ENCODE peak calls at places on chromosomes 4 and X, in six cellular contexts. C is CD8-positive, alpha-beta memory T cell; L is AG10803; B is amniotic epithelial cell; K is NCI-H345; P is posterior cingulate gyrus. S is an unnamed sample.
A peak's percentile ranks its signal among the peaks of the same experiment; 100 is the strongest.

GRCh38 chr4:72567821-72568620 is 1.0 kb downstream of the ADAMTS3 start:
- DNase-seq in C (no peak), L (peak; percentile 47), B (peak; percentile 86), K (peak; percentile 9), P (peak; percentile 52), S (no peak)

GRCh38 chr4:1463927-1464540 is 57.8 kb upstream of the NKX1-1 start:
- DNase-seq in C (no peak), L (no peak), B (no peak), K (no peak), P (no peak), S (no peak)

GRCh38 chr4:76733380-76733779 is 164.6 kb downstream of the SOWAHB start:
- DNase-seq in C (no peak), L (no peak), B (no peak), K (peak; percentile 95), P (no peak), S (no peak)

GRCh38 chrX:25968920-25969319 is 169.2 kb upstream of the MAGEB18 start:
- DNase-seq in C (no peak), L (peak; percentile 0), B (peak; percentile 7), K (no peak), P (no peak), S (no peak)

GRCh38 chr4:126991965-126992364 is 640.8 kb upstream of the INTU start:
- DNase-seq in C (no peak), L (peak; percentile 58), B (no peak), K (no peak), P (peak; percentile 6), S (no peak)

GRCh38 chr4:99817310-99817885 is 771 bp downstream of the DAPP1 start:
- DNase-seq in C (no peak), L (no peak), B (no peak), K (no peak), P (no peak), S (no peak)

GRCh38 chr4:153555730-153556440 is 89.7 kb downstream of the TMEM131L start:
- DNase-seq in C (no peak), L (peak; percentile 71), B (peak; percentile 66), K (no peak), P (no peak), S (no peak)

GRCh38 chr4:36267491-36268254 is 13.7 kb upstream of the DTHD1 start:
- DNase-seq in C (no peak), L (no peak), B (no peak), K (no peak), P (no peak), S (no peak)

GRCh38 chr4:123876122-123876521 is 479.5 kb downstream of the SPRY1 start:
- DNase-seq in C (no peak), L (no peak), B (no peak), K (no peak), P (no peak), S (no peak)

GRCh38 chr4:173146456-173146855 is 22.2 kb upstream of the GALNT7 start:
- DNase-seq in C (no peak), L (no peak), B (peak; percentile 63), K (no peak), P (no peak), S (no peak)

GRCh38 chr4:142463195-142463594 is 382.9 kb downstream of the INPP4B start:
- DNase-seq in C (no peak), L (no peak), B (peak; percentile 80), K (no peak), P (no peak), S (no peak)

GRCh38 chrX:136752796-136753195 is 27.9 kb downstream of the ARHGEF6 start:
- DNase-seq in C (no peak), L (peak; percentile 32), B (no peak), K (no peak), P (no peak), S (no peak)

GRCh38 chr4:101730291-101731117 is 60.0 kb upstream of the BANK1 start:
- DNase-seq in C (peak; percentile 14), L (peak; percentile 79), B (peak; percentile 78), K (peak; percentile 47), P (peak; percentile 13), S (peak; percentile 38)

GRCh38 chr4:87092389-87093141 is 127.9 kb downstream of the KLHL8 start:
- DNase-seq in C (no peak), L (peak; percentile 68), B (peak; percentile 95), K (peak; percentile 72), P (peak; percentile 41), S (no peak)

GRCh38 chrX:115266300-115266699 is 23.2 kb upstream of the LUZP4 start:
- DNase-seq in C (no peak), L (no peak), B (peak; percentile 42), K (no peak), P (no peak), S (no peak)

GRCh38 chr4:57607616-57608150 is 497.5 kb upstream of the IGFBP7 start:
- DNase-seq in C (no peak), L (no peak), B (no peak), K (no peak), P (no peak), S (no peak)

GRCh38 chrX:24990585-24990984 is 25.2 kb downstream of the ARX start:
- DNase-seq in C (no peak), L (no peak), B (no peak), K (no peak), P (no peak), S (no peak)

GRCh38 chr4:12679217-12679616 is 804.9 kb downstream of the RAB28 start:
- DNase-seq in C (no peak), L (no peak), B (no peak), K (no peak), P (no peak), S (no peak)

GRCh38 chr4:3676196-3676595 is 90.0 kb upstream of the ADRA2C start:
- DNase-seq in C (no peak), L (no peak), B (no peak), K (no peak), P (no peak), S (no peak)

GRCh38 chr4:6087669-6088068 is 69.4 kb upstream of the C4orf50 start:
- DNase-seq in C (no peak), L (peak; percentile 5), B (no peak), K (peak; percentile 51), P (peak; percentile 73), S (no peak)

GRCh38 chr4:38740303-38740702 is 42.5 kb downstream of the TLR10 start:
- DNase-seq in C (no peak), L (no peak), B (no peak), K (no peak), P (no peak), S (no peak)

GRCh38 chr4:137124278-137124932 is 407.9 kb downstream of the PCDH18 start:
- DNase-seq in C (no peak), L (peak; percentile 82), B (peak; percentile 61), K (peak; percentile 44), P (no peak), S (no peak)

GRCh38 chr4:77193511-77194236 is 36.7 kb downstream of the CCNG2 start:
- DNase-seq in C (peak; percentile 67), L (no peak), B (no peak), K (no peak), P (peak; percentile 23), S (peak; percentile 69)

GRCh38 chr4:119955256-119955655 is 111.4 kb downstream of the MAD2L1 start:
- DNase-seq in C (no peak), L (no peak), B (peak; percentile 38), K (no peak), P (no peak), S (no peak)

GRCh38 chr4:16532240-16532990 is 306.1 kb upstream of the TAPT1 start:
- DNase-seq in C (no peak), L (peak; percentile 96), B (peak; percentile 72), K (no peak), P (no peak), S (no peak)

GRCh38 chrX:11349020-11349419 is 55.8 kb downstream of the AMELX start:
- DNase-seq in C (no peak), L (no peak), B (no peak), K (no peak), P (no peak), S (no peak)

GRCh38 chr4:116024954-116025708 is 911.7 kb upstream of the NDST4 start:
- DNase-seq in C (no peak), L (no peak), B (no peak), K (no peak), P (no peak), S (no peak)

GRCh38 chr4:164731827-164732474 is 22.0 kb upstream of the SMIM31 start:
- DNase-seq in C (peak; percentile 4), L (peak; percentile 27), B (peak; percentile 39), K (peak; percentile 1), P (peak; percentile 42), S (no peak)

GRCh38 chr4:151739118-151739517 is 21.7 kb downstream of the GATB start:
- DNase-seq in C (no peak), L (no peak), B (no peak), K (no peak), P (no peak), S (no peak)